ENCODE peak calls at places on chromosomes 7 and 10, in six cellular contexts. One of them, this sample, is unnamed.

GRCh38 chr7:73838642-73839041 is 3.7 kb downstream of the METTL27 start:
- DNase-seq in heart right ventricle: no peak
- DNase-seq in H9: no peak
- DNase-seq in neural progenitor cell: no peak
- DNase-seq in ascending aorta: no peak
- DNase-seq in HCT116: no peak
- DNase-seq in this sample: no peak

GRCh38 chr10:71766717-71767419 is 6.5 kb downstream of the VSIR start:
- DNase-seq in heart right ventricle: peak
- DNase-seq in H9: no peak
- DNase-seq in neural progenitor cell: no peak
- DNase-seq in ascending aorta: no peak
- DNase-seq in HCT116: peak
- DNase-seq in this sample: peak

GRCh38 chr10:118721005-118721876 is 33.5 kb downstream of the CACUL1 start:
- DNase-seq in heart right ventricle: no peak
- DNase-seq in H9: no peak
- DNase-seq in neural progenitor cell: peak
- DNase-seq in ascending aorta: no peak
- DNase-seq in HCT116: peak
- DNase-seq in this sample: no peak

GRCh38 chr10:76523215-76523614 is 1091.8 kb downstream of the LRMDA start:
- DNase-seq in heart right ventricle: no peak
- DNase-seq in H9: no peak
- DNase-seq in neural progenitor cell: no peak
- DNase-seq in ascending aorta: no peak
- DNase-seq in HCT116: no peak
- DNase-seq in this sample: no peak

GRCh38 chr10:109894516-109894915 is 28.8 kb downstream of the XPNPEP1 start:
- DNase-seq in heart right ventricle: peak
- DNase-seq in H9: peak
- DNase-seq in neural progenitor cell: no peak
- DNase-seq in ascending aorta: peak
- DNase-seq in HCT116: no peak
- DNase-seq in this sample: peak

GRCh38 chr7:91683823-91684222 is 196.7 kb downstream of the MTERF1 start:
- DNase-seq in heart right ventricle: no peak
- DNase-seq in H9: no peak
- DNase-seq in neural progenitor cell: no peak
- DNase-seq in ascending aorta: no peak
- DNase-seq in HCT116: no peak
- DNase-seq in this sample: no peak

GRCh38 chr10:3877092-3878000 is 92.3 kb upstream of the KLF6 start:
- DNase-seq in heart right ventricle: no peak
- DNase-seq in H9: no peak
- DNase-seq in neural progenitor cell: no peak
- DNase-seq in ascending aorta: no peak
- DNase-seq in HCT116: no peak
- DNase-seq in this sample: no peak

GRCh38 chr10:12448729-12449391 is 99.5 kb downstream of the CAMK1D start:
- DNase-seq in heart right ventricle: no peak
- DNase-seq in H9: no peak
- DNase-seq in neural progenitor cell: no peak
- DNase-seq in ascending aorta: no peak
- DNase-seq in HCT116: peak
- DNase-seq in this sample: no peak

GRCh38 chr10:125263551-125263950 is 103.2 kb upstream of the CTBP2 start:
- DNase-seq in heart right ventricle: no peak
- DNase-seq in H9: no peak
- DNase-seq in neural progenitor cell: no peak
- DNase-seq in ascending aorta: no peak
- DNase-seq in HCT116: peak
- DNase-seq in this sample: no peak

GRCh38 chr7:40299097-40299496 is 164.3 kb downstream of the SUGCT start:
- DNase-seq in heart right ventricle: no peak
- DNase-seq in H9: peak
- DNase-seq in neural progenitor cell: no peak
- DNase-seq in ascending aorta: no peak
- DNase-seq in HCT116: no peak
- DNase-seq in this sample: no peak

GRCh38 chr7:96120856-96121255 is 201.0 kb downstream of the SLC25A13 start:
- DNase-seq in heart right ventricle: no peak
- DNase-seq in H9: no peak
- DNase-seq in neural progenitor cell: no peak
- DNase-seq in ascending aorta: no peak
- DNase-seq in HCT116: no peak
- DNase-seq in this sample: no peak

GRCh38 chr10:1292611-1293021 is 236.4 kb downstream of the WDR37 start:
- DNase-seq in heart right ventricle: no peak
- DNase-seq in H9: no peak
- DNase-seq in neural progenitor cell: peak
- DNase-seq in ascending aorta: no peak
- DNase-seq in HCT116: no peak
- DNase-seq in this sample: no peak

GRCh38 chr10:123535386-123535785 is 130.8 kb upstream of the GPR26 start:
- DNase-seq in heart right ventricle: no peak
- DNase-seq in H9: no peak
- DNase-seq in neural progenitor cell: no peak
- DNase-seq in ascending aorta: no peak
- DNase-seq in HCT116: no peak
- DNase-seq in this sample: peak

GRCh38 chr10:123536176-123536845 is 129.8 kb upstream of the GPR26 start:
- DNase-seq in heart right ventricle: no peak
- DNase-seq in H9: no peak
- DNase-seq in neural progenitor cell: no peak
- DNase-seq in ascending aorta: no peak
- DNase-seq in HCT116: no peak
- DNase-seq in this sample: peak

GRCh38 chr10:123538401-123539320 is 127.5 kb upstream of the GPR26 start:
- DNase-seq in heart right ventricle: no peak
- DNase-seq in H9: peak
- DNase-seq in neural progenitor cell: no peak
- DNase-seq in ascending aorta: no peak
- DNase-seq in HCT116: no peak
- DNase-seq in this sample: peak

DNA sequence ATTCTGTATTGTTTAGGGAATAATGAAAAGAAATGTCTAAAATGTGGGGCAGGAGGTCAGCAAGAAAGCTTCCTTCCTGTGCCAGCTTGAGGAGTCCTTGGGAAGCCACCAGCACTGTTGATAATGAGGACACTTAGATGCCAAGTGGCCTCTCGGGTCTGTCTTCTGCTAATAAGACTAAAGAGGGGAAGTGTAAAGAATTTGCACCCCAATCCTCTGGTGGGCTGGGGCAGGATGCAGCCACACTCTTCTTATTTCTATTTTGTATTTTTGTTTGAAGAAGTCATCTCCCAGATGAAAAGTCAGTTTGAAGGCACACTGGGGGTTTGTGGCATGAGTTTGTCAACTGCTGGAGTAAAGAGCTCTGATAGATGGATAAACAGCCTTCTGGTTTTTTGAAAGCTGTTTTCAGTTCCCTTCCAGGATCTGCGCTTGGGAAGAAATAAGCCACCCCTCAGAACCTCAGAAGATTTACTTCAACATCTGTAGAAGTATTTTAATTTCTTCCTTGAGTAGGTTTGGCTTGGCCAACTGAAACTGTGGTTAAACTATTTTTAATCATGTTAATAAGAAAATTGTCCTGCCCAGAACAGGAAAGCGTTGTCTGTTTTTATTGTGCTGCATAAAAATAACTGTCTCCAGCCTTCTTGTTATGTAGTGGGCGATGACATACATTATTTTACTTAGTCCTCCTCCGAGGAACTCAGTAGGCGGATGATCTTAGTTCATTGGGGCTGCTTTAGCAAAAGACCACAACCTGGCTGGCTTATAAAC is 128.8 kb upstream of the GPR26 start:
- DNase-seq in heart right ventricle: no peak
- DNase-seq in H9: no peak
- DNase-seq in neural progenitor cell: no peak
- DNase-seq in ascending aorta: no peak
- DNase-seq in HCT116: no peak
- DNase-seq in this sample: peak
- H3K27ac ChIP-seq in heart right ventricle: no peak
- H3K27ac ChIP-seq in H9: no peak
- H3K27ac ChIP-seq in neural progenitor cell: no peak
- H3K27ac ChIP-seq in ascending aorta: no peak
- H3K27ac ChIP-seq in HCT116: no peak
- H3K27ac ChIP-seq in this sample: no peak

DNA sequence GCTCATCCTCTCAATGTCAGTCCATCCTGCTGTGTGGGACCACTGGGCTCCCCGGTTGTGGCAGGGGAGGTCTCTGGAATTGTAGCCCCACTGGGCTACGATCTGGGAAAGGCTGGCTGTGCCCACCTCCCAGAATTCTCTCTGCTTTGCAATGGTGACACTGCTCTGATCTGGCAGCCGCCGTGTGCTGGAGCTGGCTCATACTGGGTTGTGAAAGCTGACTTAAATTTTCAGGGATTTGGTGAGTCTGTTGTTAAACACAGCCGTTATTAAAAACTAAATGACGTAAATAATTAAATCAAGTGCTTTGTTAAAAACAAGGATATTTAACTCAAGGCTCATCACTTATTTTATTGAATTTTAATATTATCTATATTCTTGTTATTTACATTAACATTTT is 160.0 kb downstream of the TAX1BP1 start:
- DNase-seq in heart right ventricle: no peak
- DNase-seq in H9: no peak
- DNase-seq in neural progenitor cell: no peak
- DNase-seq in ascending aorta: no peak
- DNase-seq in HCT116: no peak
- DNase-seq in this sample: no peak
- TF ChIP-seq CTCF in heart right ventricle: no peak
- TF ChIP-seq CTCF in H9: no peak
- TF ChIP-seq CTCF in neural progenitor cell: no peak
- TF ChIP-seq CTCF in ascending aorta: no peak
- TF ChIP-seq CTCF in HCT116: no peak
- TF ChIP-seq CTCF in this sample: no peak

GRCh38 chr7:42015413-42015698 is 221.7 kb downstream of the GLI3 start:
- DNase-seq in heart right ventricle: no peak
- DNase-seq in H9: no peak
- DNase-seq in neural progenitor cell: no peak
- DNase-seq in ascending aorta: no peak
- DNase-seq in HCT116: no peak
- DNase-seq in this sample: no peak
- H3K27ac ChIP-seq in heart right ventricle: no peak
- H3K27ac ChIP-seq in H9: no peak
- H3K27ac ChIP-seq in neural progenitor cell: no peak
- H3K27ac ChIP-seq in ascending aorta: no peak
- H3K27ac ChIP-seq in HCT116: no peak
- H3K27ac ChIP-seq in this sample: no peak

DNA sequence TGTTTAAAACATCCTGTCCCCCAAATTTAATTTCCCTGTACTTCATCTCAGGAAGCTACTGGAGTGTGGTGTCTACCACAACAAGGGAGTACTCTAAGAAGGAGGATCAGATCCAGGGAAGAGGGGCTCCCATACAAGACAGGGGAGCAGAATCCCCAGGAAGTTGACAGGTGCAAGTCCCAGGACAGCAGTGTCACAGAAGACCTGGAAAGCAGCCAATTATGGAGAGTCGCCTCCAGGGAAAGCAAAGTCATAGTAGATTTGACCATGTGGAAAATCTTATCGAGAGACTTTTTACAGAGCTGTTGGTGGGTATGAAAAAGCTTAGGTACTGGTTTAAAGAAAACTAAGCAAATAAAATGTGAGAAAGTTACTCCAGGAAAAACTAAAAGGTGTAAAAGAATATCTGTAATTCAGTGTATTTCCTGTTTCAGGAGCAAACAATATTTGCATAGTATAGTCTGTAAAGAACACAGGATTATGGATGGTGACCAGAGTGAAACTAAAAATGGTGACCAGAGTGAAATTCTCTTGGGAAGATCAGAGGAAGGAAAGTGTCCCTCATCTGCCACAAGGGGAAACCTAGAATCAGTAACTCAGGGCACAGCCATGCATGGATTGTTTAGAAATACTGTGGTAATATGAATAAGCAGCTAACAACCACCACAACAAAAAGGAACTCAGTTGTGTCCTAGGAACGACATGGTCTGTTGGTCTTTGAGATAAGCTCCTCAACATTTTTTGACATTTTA is 44.5 kb downstream of the LANCL2 start:
- DNase-seq in heart right ventricle: no peak
- DNase-seq in H9: no peak
- DNase-seq in neural progenitor cell: no peak
- DNase-seq in ascending aorta: no peak
- DNase-seq in HCT116: no peak
- DNase-seq in this sample: no peak
- TF ChIP-seq CTCF in heart right ventricle: no peak
- TF ChIP-seq CTCF in H9: peak
- TF ChIP-seq CTCF in neural progenitor cell: no peak
- TF ChIP-seq CTCF in ascending aorta: no peak
- TF ChIP-seq CTCF in HCT116: no peak
- TF ChIP-seq CTCF in this sample: no peak

GRCh38 chr7:134530460-134530859 is 3.1 kb downstream of the AKR1B10 start:
- DNase-seq in heart right ventricle: no peak
- DNase-seq in H9: no peak
- DNase-seq in neural progenitor cell: no peak
- DNase-seq in ascending aorta: no peak
- DNase-seq in HCT116: no peak
- DNase-seq in this sample: peak
- H3K27ac ChIP-seq in heart right ventricle: no peak
- H3K27ac ChIP-seq in H9: no peak
- H3K27ac ChIP-seq in neural progenitor cell: no peak
- H3K27ac ChIP-seq in ascending aorta: no peak
- H3K27ac ChIP-seq in HCT116: no peak
- H3K27ac ChIP-seq in this sample: no peak

GRCh38 chr10:6407034-6407721 is 172.9 kb downstream of the PRKCQ start:
- DNase-seq in heart right ventricle: no peak
- DNase-seq in H9: peak
- DNase-seq in neural progenitor cell: no peak
- DNase-seq in ascending aorta: no peak
- DNase-seq in HCT116: no peak
- DNase-seq in this sample: peak

GRCh38 chr10:6405713-6406112 is 174.4 kb downstream of the PRKCQ start:
- DNase-seq in heart right ventricle: no peak
- DNase-seq in H9: no peak
- DNase-seq in neural progenitor cell: no peak
- DNase-seq in ascending aorta: no peak
- DNase-seq in HCT116: no peak
- DNase-seq in this sample: no peak

GRCh38 chr10:6404127-6405072 is 175.7 kb downstream of the PRKCQ start:
- DNase-seq in heart right ventricle: no peak
- DNase-seq in H9: no peak
- DNase-seq in neural progenitor cell: no peak
- DNase-seq in ascending aorta: no peak
- DNase-seq in HCT116: no peak
- DNase-seq in this sample: no peak

GRCh38 chr10:6408799-6409198 is 171.3 kb downstream of the PRKCQ start:
- DNase-seq in heart right ventricle: no peak
- DNase-seq in H9: no peak
- DNase-seq in neural progenitor cell: no peak
- DNase-seq in ascending aorta: no peak
- DNase-seq in HCT116: no peak
- DNase-seq in this sample: no peak

GRCh38 chr10:6406220-6407033 is 173.6 kb downstream of the PRKCQ start:
- DNase-seq in heart right ventricle: no peak
- DNase-seq in H9: no peak
- DNase-seq in neural progenitor cell: no peak
- DNase-seq in ascending aorta: no peak
- DNase-seq in HCT116: peak
- DNase-seq in this sample: peak
- TF ChIP-seq CTCF in heart right ventricle: peak
- TF ChIP-seq CTCF in H9: peak
- TF ChIP-seq CTCF in neural progenitor cell: peak
- TF ChIP-seq CTCF in ascending aorta: peak
- TF ChIP-seq CTCF in HCT116: peak
- TF ChIP-seq CTCF in this sample: no peak

GRCh38 chr7:135755351-135755753 is 6.7 kb upstream of the FAM180A start:
- DNase-seq in heart right ventricle: no peak
- DNase-seq in H9: no peak
- DNase-seq in neural progenitor cell: no peak
- DNase-seq in ascending aorta: peak
- DNase-seq in HCT116: no peak
- DNase-seq in this sample: peak
- H3K27ac ChIP-seq in heart right ventricle: no peak
- H3K27ac ChIP-seq in H9: no peak
- H3K27ac ChIP-seq in neural progenitor cell: no peak
- H3K27ac ChIP-seq in ascending aorta: peak
- H3K27ac ChIP-seq in HCT116: no peak
- H3K27ac ChIP-seq in this sample: no peak

This sample was measured in coronary artery.